ENCODE peak calls at places on chromosomes 2 and 18, in seven cellular contexts. I is fibroblast of lung; S is uterus; C is ELR; E is T follicular helper cell; B is stimulated activated CD4-positive, alpha-beta T cell treated with anti-CD3 and anti-CD28 coated beads, Interleukin-15, amount 100 ng/mL, for 24 hours; U is GM12864. F is an unnamed sample.

GRCh38 chr2:106547104-106547503 is 59.9 kb downstream of the CD8B2 start:
- DNase-seq in U (no peak), C (no peak), B (no peak), I (no peak), S (no peak), E (no peak), F (no peak)

GRCh38 chr2:97797355-97797754 is 84.0 kb downstream of the ZAP70 start:
- DNase-seq in E (no peak), U (no peak), S (no peak), B (no peak), I (no peak), C (no peak), F (no peak)

GRCh38 chr18:8943900-8944870 is 158.3 kb upstream of the NDUFV2 start:
- DNase-seq in C (peak), U (no peak), E (no peak), I (peak), B (no peak), S (no peak), F (no peak)

GRCh38 chr2:38572167-38572566 is 30.6 kb downstream of the HNRNPLL start:
- DNase-seq in S (peak), B (peak), C (peak), I (peak), E (no peak), U (no peak), F (no peak)

GRCh38 chr2:152387046-152387445 is 52.1 kb downstream of the FMNL2 start:
- DNase-seq in B (no peak), I (peak), C (no peak), U (no peak), S (no peak), E (no peak), F (no peak)

GRCh38 chr2:9463698-9464034 is 10.7 kb upstream of the IAH1 start:
- DNase-seq in E (no peak), I (peak), U (no peak), S (no peak), B (peak), C (peak), F (no peak)

GRCh38 chr18:26546170-26546874 is 2.0 kb downstream of the KCTD1 start:
- DNase-seq in B (no peak), C (peak), S (no peak), I (peak), E (no peak), U (no peak), F (no peak)

GRCh38 chr18:44996261-44996660 is 315.6 kb downstream of the SETBP1 start:
- DNase-seq in S (no peak), B (no peak), U (no peak), I (no peak), C (no peak), E (no peak), F (no peak)

GRCh38 chr2:150046211-150046610 is 441.3 kb downstream of the RND3 start:
- DNase-seq in I (peak), E (no peak), C (peak), B (no peak), U (no peak), S (no peak), F (no peak)